ENCODE peak calls at places on chromosome 10, in eight cellular contexts. V is HepG2, Z is breast epithelium, J is sigmoid colon, I is GM23338, B is transverse colon, R is K562, O is prostate gland. K is an unnamed sample.

GRCh38 chr10:96987842-96988175 is 155.7 kb downstream of the LCOR start:
- DNase-seq in V (no peak), Z (no peak), J (no peak), I (no peak), B (no peak), R (no peak), O (no peak), K (no peak)

GRCh38 chr10:44386546-44387052 is 1.7 kb upstream of the CXCL12 start:
- DNase-seq in V (peak; percentile 35), Z (no peak), J (peak; percentile 81), I (peak; percentile 86), B (peak; percentile 57), R (peak; percentile 88), O (no peak), K (peak; percentile 74)

GRCh38 chr10:50594012-50594411 is 29.7 kb downstream of the SGMS1 start:
- DNase-seq in V (no peak), Z (no peak), J (no peak), I (no peak), B (no peak), R (no peak), O (no peak), K (no peak)

GRCh38 chr10:133441780-133442179 is 12.0 kb upstream of the SCART1 start:
- DNase-seq in V (no peak), Z (peak; percentile 19), J (no peak), I (no peak), B (no peak), R (no peak), O (no peak), K (no peak)

GRCh38 chr10:62015994-62016393 is 114.5 kb downstream of the ARID5B start:
- DNase-seq in V (no peak), Z (no peak), J (no peak), I (no peak), B (no peak), R (peak; percentile 53), O (no peak), K (no peak)

GRCh38 chr10:17213646-17214349 is 12.3 kb upstream of the TRDMT1 start:
- DNase-seq in V (no peak), Z (no peak), J (no peak), I (no peak), B (no peak), R (no peak), O (no peak), K (no peak)

GRCh38 chr10:48446785-48447184 is 140.3 kb downstream of the MAPK8 start:
- DNase-seq in V (no peak), Z (no peak), J (no peak), I (no peak), B (no peak), R (no peak), O (no peak), K (no peak)

GRCh38 chr10:127853868-127854768 is 38.6 kb downstream of the CLRN3 start:
- DNase-seq in V (peak; percentile 27), Z (no peak), J (peak; percentile 78), I (peak; percentile 88), B (peak; percentile 59), R (peak; percentile 47), O (peak; percentile 43), K (no peak)

GRCh38 chr10:81696609-81697388 is 178.2 kb upstream of the NRG3 start:
- DNase-seq in V (no peak), Z (no peak), J (no peak), I (peak; percentile 68), B (no peak), R (no peak), O (no peak), K (no peak)

GRCh38 chr10:6044060-6044459 is 18.1 kb downstream of the IL2RA start:
- DNase-seq in V (no peak), Z (no peak), J (peak; percentile 1), I (no peak), B (no peak), R (no peak), O (no peak), K (no peak)

GRCh38 chr10:63470928-63471327 is 5.2 kb upstream of the JMJD1C start:
- DNase-seq in V (no peak), Z (no peak), J (no peak), I (no peak), B (no peak), R (no peak), O (no peak), K (no peak)

GRCh38 chr10:43749145-43749576 is 100.5 kb upstream of the ZNF32 start:
- DNase-seq in V (no peak), Z (no peak), J (no peak), I (no peak), B (no peak), R (no peak), O (no peak), K (no peak)

GRCh38 chr10:107899075-107899474 is 734.6 kb upstream of the SORCS1 start:
- DNase-seq in V (no peak), Z (no peak), J (no peak), I (peak; percentile 15), B (no peak), R (no peak), O (no peak), K (no peak)

GRCh38 chr10:47311193-47311899 is 10.9 kb upstream of the GDF2 start:
- DNase-seq in V (no peak), Z (no peak), J (no peak), I (no peak), B (peak; percentile 77), R (peak; percentile 67), O (no peak), K (no peak)

GRCh38 chr10:4073912-4074311 is 288.9 kb upstream of the KLF6 start:
- DNase-seq in V (no peak), Z (no peak), J (no peak), I (no peak), B (no peak), R (no peak), O (no peak), K (no peak)

GRCh38 chr10:110508806-110509544 is 11.3 kb downstream of the DUSP5 start:
- DNase-seq in V (no peak), Z (no peak), J (peak; percentile 67), I (no peak), B (no peak), R (no peak), O (no peak), K (no peak)

GRCh38 chr10:48929413-48929990 is 10.1 kb downstream of the LRRC18 start:
- DNase-seq in V (no peak), Z (no peak), J (no peak), I (no peak), B (no peak), R (no peak), O (no peak), K (peak; percentile 76)

GRCh38 chr10:82390866-82391658 is 516.1 kb downstream of the NRG3 start:
- DNase-seq in V (no peak), Z (no peak), J (no peak), I (no peak), B (no peak), R (no peak), O (no peak), K (no peak)

GRCh38 chr10:58797356-58797755 is 284.7 kb downstream of the BICC1 start:
- DNase-seq in V (no peak), Z (no peak), J (no peak), I (no peak), B (no peak), R (no peak), O (no peak), K (no peak)
- H3K27ac ChIP-seq in V (no peak overlapping the region), Z (no peak overlapping the region), J (no peak overlapping the region), I (no peak overlapping the region), B (no peak overlapping the region), R (no peak overlapping the region), O (no peak overlapping the region), K (no peak overlapping the region)

GRCh38 chr10:69726850-69727249 is 74.9 kb upstream of the COL13A1 start:
- DNase-seq in V (no peak), Z (no peak), J (no peak), I (no peak), B (no peak), R (no peak), O (no peak), K (no peak)
- TF ChIP-seq POLR2AphosphoS5 in V (no peak), Z (no peak), J (no peak), I (no peak), B (no peak), R (no peak), O (no peak), K (no peak)

GRCh38 chr10:36089790-36090391 is 447.8 kb upstream of the FZD8 start:
- DNase-seq in V (no peak), Z (no peak), J (no peak), I (no peak), B (no peak), R (no peak), O (no peak), K (no peak)
- H3K27ac ChIP-seq in V (no peak overlapping the region), Z (no peak overlapping the region), J (no peak overlapping the region), I (no peak overlapping the region), B (no peak overlapping the region), R (no peak overlapping the region), O (no peak overlapping the region), K (no peak overlapping the region)

DNA sequence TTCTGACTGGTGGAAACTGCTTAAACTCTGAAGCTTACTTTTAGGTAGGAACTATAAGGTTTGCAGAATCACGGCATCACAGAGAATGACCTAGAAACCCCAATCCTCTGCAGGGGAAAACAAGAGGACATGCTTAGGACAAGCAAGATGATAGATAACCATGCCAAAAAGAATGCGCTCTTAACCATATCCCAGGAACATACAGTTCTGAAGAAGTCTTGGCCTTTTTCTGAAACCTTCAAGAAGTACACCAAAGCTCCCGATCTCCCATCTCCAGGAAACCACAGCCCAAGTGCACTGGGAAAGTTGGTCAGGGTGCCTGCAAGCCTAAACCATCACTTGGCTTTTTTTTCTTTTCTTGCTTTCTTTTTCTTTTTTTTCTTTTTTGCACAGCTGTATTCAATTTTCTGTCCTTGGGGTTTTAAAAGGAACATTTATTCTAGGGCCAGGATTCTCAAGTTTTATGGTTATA is 12.2 kb upstream of the SVIL start:
- DNase-seq in V (no peak), Z (no peak), J (peak; percentile 77), I (no peak), B (no peak), R (no peak), O (no peak), K (no peak)
- TF ChIP-seq POLR2AphosphoS5 in V (no peak), Z (no peak), J (peak; percentile 52), I (no peak), B (peak; percentile 18), R (no peak), O (peak; percentile 3), K (peak; percentile 66)

DNA sequence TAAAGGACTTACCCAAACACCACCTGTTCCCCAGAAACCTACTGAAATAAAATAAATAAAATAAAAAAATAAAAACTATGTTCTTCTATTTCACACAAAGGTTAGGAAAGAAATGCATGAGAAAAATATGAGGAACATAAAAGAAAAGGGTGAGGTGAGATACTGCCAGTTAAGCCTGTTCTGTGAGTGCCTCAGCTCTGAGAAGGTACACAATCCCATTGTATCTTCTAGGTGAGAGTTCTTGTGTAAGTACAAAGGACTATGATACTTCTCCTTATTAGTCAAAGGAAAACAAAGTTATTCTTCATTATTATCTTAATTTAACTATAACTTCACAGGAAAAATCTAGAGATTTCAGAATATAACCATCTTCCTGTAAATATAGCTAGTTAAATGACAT is 86.0 kb downstream of the ATE1 start:
- DNase-seq in V (no peak), Z (no peak), J (no peak), I (no peak), B (no peak), R (no peak), O (no peak), K (no peak)
- H3K27ac ChIP-seq in V (no peak overlapping the region), Z (no peak overlapping the region), J (no peak overlapping the region), I (no peak overlapping the region), B (no peak overlapping the region), R (no peak overlapping the region), O (no peak overlapping the region), K (no peak overlapping the region)

K was measured in vagina.